ENCODE peak calls at places on chromosomes 1 and 21, in five cellular contexts. One of them, this sample, is unnamed. For H3K27me3, the result is how much of the 10 kb centered on the place peaks cover.

GRCh38 chr1:184218436-184218835 is 166.9 kb downstream of the TSEN15 start:
- DNase-seq in CD4-positive, alpha-beta T cell: no peak
- DNase-seq in thoracic aorta: no peak
- DNase-seq in heart left ventricle: no peak
- DNase-seq in PC-3: no peak
- DNase-seq in this sample: no peak

GRCh38 chr1:27727126-27727525 is 1.4 kb downstream of the FAM76A start:
- DNase-seq in CD4-positive, alpha-beta T cell: no peak
- DNase-seq in heart left ventricle: no peak
- DNase-seq in PC-3: peak
- DNase-seq in thoracic aorta: no peak
- DNase-seq in this sample: no peak

GRCh38 chr1:53771648-53772047 is 32.7 kb upstream of the GLIS1 start:
- DNase-seq in thoracic aorta: no peak
- DNase-seq in PC-3: peak
- DNase-seq in CD4-positive, alpha-beta T cell: no peak
- DNase-seq in heart left ventricle: no peak
- DNase-seq in this sample: no peak

GRCh38 chr1:45802343-45803298 is 791 bp upstream of the MAST2 start:
- DNase-seq in CD4-positive, alpha-beta T cell: no peak
- DNase-seq in PC-3: peak
- DNase-seq in heart left ventricle: peak
- DNase-seq in thoracic aorta: peak
- DNase-seq in this sample: peak

GRCh38 chr1:214454619-214455396 is 96.6 kb downstream of the PTPN14 start:
- DNase-seq in heart left ventricle: no peak
- DNase-seq in CD4-positive, alpha-beta T cell: no peak
- DNase-seq in PC-3: peak
- DNase-seq in thoracic aorta: no peak
- DNase-seq in this sample: no peak

GRCh38 chr1:11407301-11407994 is 71.5 kb upstream of the DISP3 start:
- DNase-seq in CD4-positive, alpha-beta T cell: no peak
- DNase-seq in PC-3: no peak
- DNase-seq in heart left ventricle: no peak
- DNase-seq in thoracic aorta: no peak
- DNase-seq in this sample: no peak

GRCh38 chr1:1358433-1359201 is at the start of gene MXRA8:
- DNase-seq in CD4-positive, alpha-beta T cell: no peak
- DNase-seq in PC-3: no peak
- DNase-seq in thoracic aorta: peak
- DNase-seq in heart left ventricle: peak
- DNase-seq in this sample: peak

GRCh38 chr1:186738896-186739295 is 58.7 kb upstream of the PTGS2 start:
- DNase-seq in heart left ventricle: no peak
- DNase-seq in thoracic aorta: no peak
- DNase-seq in CD4-positive, alpha-beta T cell: no peak
- DNase-seq in PC-3: no peak
- DNase-seq in this sample: no peak

GRCh38 chr1:174074757-174075156 is 52.6 kb upstream of the RC3H1 start:
- DNase-seq in CD4-positive, alpha-beta T cell: no peak
- DNase-seq in PC-3: peak
- DNase-seq in heart left ventricle: no peak
- DNase-seq in thoracic aorta: no peak
- DNase-seq in this sample: no peak

GRCh38 chr1:208837242-208837641 is 593.1 kb upstream of the PLXNA2 start:
- DNase-seq in thoracic aorta: no peak
- DNase-seq in CD4-positive, alpha-beta T cell: no peak
- DNase-seq in heart left ventricle: no peak
- DNase-seq in PC-3: no peak
- DNase-seq in this sample: no peak

GRCh38 chr1:163120372-163120771 is 51.2 kb downstream of the RGS4 start:
- DNase-seq in heart left ventricle: no peak
- DNase-seq in PC-3: no peak
- DNase-seq in CD4-positive, alpha-beta T cell: no peak
- DNase-seq in thoracic aorta: no peak
- DNase-seq in this sample: no peak

GRCh38 chr1:61241411-61241838 is 159.1 kb downstream of the NFIA start:
- DNase-seq in thoracic aorta: no peak
- DNase-seq in CD4-positive, alpha-beta T cell: no peak
- DNase-seq in PC-3: peak
- DNase-seq in heart left ventricle: peak
- DNase-seq in this sample: peak

GRCh38 chr1:66300986-66301451 is 232.9 kb upstream of the SGIP1 start:
- DNase-seq in heart left ventricle: no peak
- DNase-seq in thoracic aorta: no peak
- DNase-seq in PC-3: peak
- DNase-seq in CD4-positive, alpha-beta T cell: no peak
- DNase-seq in this sample: no peak

GRCh38 chr1:32881871-32882850 is 4.1 kb upstream of the HPCA start:
- DNase-seq in thoracic aorta: no peak
- DNase-seq in PC-3: no peak
- DNase-seq in heart left ventricle: peak
- DNase-seq in CD4-positive, alpha-beta T cell: no peak
- DNase-seq in this sample: no peak

GRCh38 chr1:156661932-156662587 is 15.1 kb downstream of the NES start:
- DNase-seq in CD4-positive, alpha-beta T cell: no peak
- DNase-seq in heart left ventricle: no peak
- DNase-seq in thoracic aorta: no peak
- DNase-seq in PC-3: no peak
- DNase-seq in this sample: no peak

GRCh38 chr1:52876843-52877242 is 34.3 kb downstream of the ZYG11A start:
- DNase-seq in heart left ventricle: no peak
- DNase-seq in CD4-positive, alpha-beta T cell: no peak
- DNase-seq in thoracic aorta: no peak
- DNase-seq in PC-3: no peak
- DNase-seq in this sample: no peak

GRCh38 chr1:150282558-150282958 is 204 bp downstream of the CIART start:
- DNase-seq in PC-3: no peak
- DNase-seq in CD4-positive, alpha-beta T cell: no peak
- DNase-seq in heart left ventricle: no peak
- DNase-seq in thoracic aorta: no peak
- DNase-seq in this sample: no peak

GRCh38 chr1:1216770-1217620 is 3.0 kb upstream of the TNFRSF4 start:
- DNase-seq in CD4-positive, alpha-beta T cell: no peak
- DNase-seq in PC-3: no peak
- DNase-seq in thoracic aorta: no peak
- DNase-seq in heart left ventricle: no peak
- DNase-seq in this sample: no peak

GRCh38 chr21:16279658-16280581 is 550.1 kb downstream of the USP25 start:
- DNase-seq in CD4-positive, alpha-beta T cell: no peak
- DNase-seq in heart left ventricle: peak
- DNase-seq in PC-3: no peak
- DNase-seq in thoracic aorta: no peak
- DNase-seq in this sample: peak

GRCh38 chr1:47568763-47569162 is 130.9 kb downstream of the FOXD2 start:
- DNase-seq in CD4-positive, alpha-beta T cell: no peak
- DNase-seq in thoracic aorta: no peak
- DNase-seq in PC-3: no peak
- DNase-seq in heart left ventricle: no peak
- DNase-seq in this sample: no peak

GRCh38 chr1:44208216-44208615 is 5.1 kb upstream of the DMAP1 start:
- DNase-seq in PC-3: no peak
- DNase-seq in thoracic aorta: no peak
- DNase-seq in CD4-positive, alpha-beta T cell: no peak
- DNase-seq in heart left ventricle: no peak
- DNase-seq in this sample: no peak

GRCh38 chr1:2279210-2279639 is 51.1 kb downstream of the SKI start:
- DNase-seq in thoracic aorta: no peak
- DNase-seq in heart left ventricle: peak
- DNase-seq in CD4-positive, alpha-beta T cell: no peak
- DNase-seq in PC-3: no peak
- DNase-seq in this sample: peak

GRCh38 chr1:21604208-21604957 is 64.8 kb downstream of the RAP1GAP start:
- DNase-seq in PC-3: no peak
- DNase-seq in heart left ventricle: no peak
- DNase-seq in thoracic aorta: no peak
- DNase-seq in CD4-positive, alpha-beta T cell: no peak
- DNase-seq in this sample: no peak

GRCh38 chr21:46634966-46635323 is 529 bp upstream of the PRMT2 start:
- DNase-seq in PC-3: peak
- DNase-seq in heart left ventricle: peak
- DNase-seq in CD4-positive, alpha-beta T cell: no peak
- DNase-seq in thoracic aorta: peak
- DNase-seq in this sample: peak

GRCh38 chr1:47934243-47934805 is 62.9 kb downstream of the TRABD2B start:
- DNase-seq in PC-3: no peak
- DNase-seq in heart left ventricle: peak
- DNase-seq in CD4-positive, alpha-beta T cell: no peak
- DNase-seq in thoracic aorta: no peak
- DNase-seq in this sample: peak

GRCh38 chr1:4216231-4216630 is 316.2 kb upstream of the C1orf174 start:
- DNase-seq in PC-3: no peak
- DNase-seq in CD4-positive, alpha-beta T cell: no peak
- DNase-seq in heart left ventricle: no peak
- DNase-seq in thoracic aorta: no peak
- DNase-seq in this sample: no peak
- H3K27me3 ChIP-seq in PC-3: half or more
- H3K27me3 ChIP-seq in CD4-positive, alpha-beta T cell: under half
- H3K27me3 ChIP-seq in heart left ventricle: under half
- H3K27me3 ChIP-seq in thoracic aorta: under half
- H3K27me3 ChIP-seq in this sample: under half

GRCh38 chr1:224499204-224499603 is 64.6 kb upstream of the WDR26 start:
- DNase-seq in PC-3: peak
- DNase-seq in heart left ventricle: no peak
- DNase-seq in thoracic aorta: no peak
- DNase-seq in CD4-positive, alpha-beta T cell: no peak
- DNase-seq in this sample: no peak
- TF ChIP-seq CTCF in PC-3: no peak
- TF ChIP-seq CTCF in heart left ventricle: no peak
- TF ChIP-seq CTCF in thoracic aorta: no peak
- TF ChIP-seq CTCF in CD4-positive, alpha-beta T cell: no peak
- TF ChIP-seq CTCF in this sample: no peak

DNA sequence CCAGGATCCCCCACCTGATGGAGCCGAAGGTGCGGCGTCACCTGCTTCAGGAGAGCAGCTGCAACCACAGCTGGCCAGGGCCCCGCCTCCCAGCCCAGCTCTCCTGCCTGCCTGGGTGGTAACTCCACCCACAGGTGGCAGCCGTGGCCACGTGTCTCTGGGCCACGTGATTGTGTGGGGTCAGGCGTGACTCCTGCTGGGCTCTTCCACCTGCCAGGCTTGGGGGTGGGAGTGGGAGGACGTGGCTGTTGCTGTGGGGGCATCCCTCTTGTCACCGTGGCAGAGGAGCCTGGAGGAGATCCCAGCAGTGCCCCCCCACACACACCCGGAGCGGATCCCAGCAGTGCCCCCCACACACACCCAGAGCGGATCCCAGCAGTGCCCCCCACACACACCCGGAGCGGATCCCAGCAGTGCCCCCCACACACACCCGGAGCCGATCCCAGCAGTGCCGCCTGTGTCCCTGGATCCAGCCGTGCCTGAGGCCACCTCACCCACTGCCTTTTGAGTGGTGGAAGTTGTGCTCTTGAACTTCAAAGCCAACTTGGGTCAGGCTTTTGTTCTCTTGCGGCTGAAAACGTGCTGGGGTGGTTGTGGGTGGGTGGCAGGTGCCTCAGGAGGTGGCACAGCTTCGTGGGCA is 32.2 kb downstream of the POFUT2 start:
- DNase-seq in PC-3: peak
- DNase-seq in heart left ventricle: no peak
- DNase-seq in CD4-positive, alpha-beta T cell: no peak
- DNase-seq in thoracic aorta: no peak
- DNase-seq in this sample: no peak
- H3K27me3 ChIP-seq in PC-3: under half
- H3K27me3 ChIP-seq in heart left ventricle: under half
- H3K27me3 ChIP-seq in CD4-positive, alpha-beta T cell: under half
- H3K27me3 ChIP-seq in thoracic aorta: under half
- H3K27me3 ChIP-seq in this sample: under half

GRCh38 chr1:91611498-91611917 is 110.9 kb downstream of the CDC7 start:
- DNase-seq in thoracic aorta: no peak
- DNase-seq in heart left ventricle: no peak
- DNase-seq in PC-3: peak
- DNase-seq in CD4-positive, alpha-beta T cell: no peak
- DNase-seq in this sample: no peak

GRCh38 chr1:91610829-91611228 is 110.2 kb downstream of the CDC7 start:
- DNase-seq in CD4-positive, alpha-beta T cell: no peak
- DNase-seq in heart left ventricle: no peak
- DNase-seq in thoracic aorta: no peak
- DNase-seq in PC-3: no peak
- DNase-seq in this sample: no peak

GRCh38 chr1:91617242-91617837 is 116.7 kb downstream of the CDC7 start:
- DNase-seq in PC-3: peak
- DNase-seq in CD4-positive, alpha-beta T cell: no peak
- DNase-seq in thoracic aorta: no peak
- DNase-seq in heart left ventricle: peak
- DNase-seq in this sample: peak

GRCh38 chr1:91610102-91610501 is 109.5 kb downstream of the CDC7 start:
- DNase-seq in PC-3: no peak
- DNase-seq in CD4-positive, alpha-beta T cell: no peak
- DNase-seq in heart left ventricle: no peak
- DNase-seq in thoracic aorta: no peak
- DNase-seq in this sample: no peak

GRCh38 chr1:91613594-91613993 is 112.9 kb downstream of the CDC7 start:
- DNase-seq in PC-3: peak
- DNase-seq in heart left ventricle: no peak
- DNase-seq in CD4-positive, alpha-beta T cell: no peak
- DNase-seq in thoracic aorta: no peak
- DNase-seq in this sample: no peak
- TF ChIP-seq CTCF in PC-3: no peak
- TF ChIP-seq CTCF in heart left ventricle: no peak
- TF ChIP-seq CTCF in CD4-positive, alpha-beta T cell: no peak
- TF ChIP-seq CTCF in thoracic aorta: no peak
- TF ChIP-seq CTCF in this sample: no peak